ENCODE peak calls at places on chromosomes 13 and 19, in ten cellular contexts. X, N, A, F, B, L, I, H, W and G are unnamed samples.

GRCh38 chr19:44738603-44739585 is 9.6 kb upstream of the BCL3 start:
- DNase-seq in F (no peak), H (no peak), W (no peak), B (no peak), X (no peak), N (no peak), L (no peak), A (no peak), I (no peak), G (no peak)

GRCh38 chr13:49927755-49928154 is 8.4 kb downstream of the SPRYD7 start:
- DNase-seq in F (no peak), N (peak), I (no peak), L (no peak), W (no peak), B (no peak), H (no peak), A (no peak), X (no peak), G (no peak)

GRCh38 chr13:46160474-46161066 is 21.4 kb downstream of the LCP1 start:
- DNase-seq in N (peak), H (peak), W (no peak), X (no peak), I (no peak), F (peak), B (no peak), A (no peak), L (no peak), G (peak)

GRCh38 chr13:51453959-51454703 is 1.3 kb upstream of the INTS6 start:
- DNase-seq in W (peak), A (peak), F (peak), H (peak), B (peak), I (peak), L (peak), N (no peak), X (no peak), G (no peak)

GRCh38 chr19:23946569-23946968 is 31.9 kb downstream of the ZNF726 start:
- DNase-seq in F (no peak), H (no peak), I (no peak), X (no peak), N (no peak), L (no peak), B (no peak), W (no peak), A (no peak), G (no peak)

GRCh38 chr13:58165617-58166016 is 534.1 kb downstream of the PCDH17 start:
- DNase-seq in I (no peak), X (no peak), H (no peak), A (no peak), F (no peak), B (no peak), W (no peak), N (no peak), L (no peak), G (no peak)

GRCh38 chr19:49222011-49222410 is 64.4 kb downstream of the TRPM4 start:
- DNase-seq in F (no peak), W (no peak), I (no peak), A (no peak), N (no peak), B (no peak), L (no peak), X (no peak), H (no peak), G (no peak)

GRCh38 chr19:46288896-46289588 is 7.8 kb upstream of the HIF3A start:
- DNase-seq in A (no peak), W (no peak), N (peak), L (no peak), F (peak), B (no peak), I (no peak), X (peak), H (peak), G (peak)

GRCh38 chr19:5138606-5139594 is 170.0 kb downstream of the KDM4B start:
- DNase-seq in W (no peak), N (peak), I (peak), A (peak), L (no peak), F (peak), X (no peak), H (peak), B (peak), G (no peak)

GRCh38 chr13:54029226-54029625 is 1000.6 kb downstream of the OLFM4 start:
- DNase-seq in X (peak), H (peak), B (no peak), W (no peak), N (no peak), F (peak), I (no peak), L (no peak), A (no peak), G (no peak)

GRCh38 chr13:33169273-33169980 is 116.1 kb downstream of the STARD13 start:
- DNase-seq in A (no peak), B (no peak), L (no peak), F (peak), W (no peak), X (no peak), N (peak), H (peak), I (no peak), G (peak)